ENCODE peak calls at places on chromosome 22, in six cellular contexts. One of them, this sample, is unnamed.

GRCh38 chr22:43945632-43946390 is 9.4 kb upstream of the SAMM50 start:
- DNase-seq in left lung: peak; percentile 57
- DNase-seq in Panc1: no peak
- DNase-seq in AG10803: peak; percentile 65
- DNase-seq in K562: peak; percentile 71
- DNase-seq in Peyer's patch: peak; percentile 78
- DNase-seq in this sample: no peak

GRCh38 chr22:39593061-39593930 is 22.7 kb downstream of the CACNA1I start:
- DNase-seq in Peyer's patch: no peak
- DNase-seq in K562: no peak
- DNase-seq in Panc1: no peak
- DNase-seq in AG10803: peak; percentile 14
- DNase-seq in left lung: no peak
- DNase-seq in this sample: no peak

GRCh38 chr22:41589601-41590365 is at the start of gene PMM1:
- DNase-seq in K562: peak; percentile 98
- DNase-seq in Panc1: peak; percentile 93
- DNase-seq in left lung: peak; percentile 100
- DNase-seq in AG10803: peak; percentile 100
- DNase-seq in Peyer's patch: peak; percentile 100
- DNase-seq in this sample: peak; percentile 100

GRCh38 chr22:39177791-39178190 is 25.3 kb upstream of the CBX7 start:
- DNase-seq in Panc1: no peak
- DNase-seq in K562: no peak
- DNase-seq in AG10803: no peak
- DNase-seq in Peyer's patch: no peak
- DNase-seq in left lung: no peak
- DNase-seq in this sample: peak; percentile 77

GRCh38 chr22:36546092-36546804 is 17.3 kb upstream of the EIF3D start:
- DNase-seq in left lung: no peak
- DNase-seq in AG10803: peak; percentile 42
- DNase-seq in Panc1: no peak
- DNase-seq in Peyer's patch: no peak
- DNase-seq in K562: peak; percentile 80
- DNase-seq in this sample: no peak

GRCh38 chr22:47112566-47112965 is 350.1 kb downstream of the TBC1D22A start:
- DNase-seq in K562: no peak
- DNase-seq in left lung: no peak
- DNase-seq in AG10803: no peak
- DNase-seq in Panc1: no peak
- DNase-seq in Peyer's patch: peak; percentile 34
- DNase-seq in this sample: no peak

GRCh38 chr22:27492566-27493201 is 308.9 kb downstream of the MN1 start:
- DNase-seq in AG10803: no peak
- DNase-seq in Peyer's patch: no peak
- DNase-seq in Panc1: no peak
- DNase-seq in K562: no peak
- DNase-seq in left lung: no peak
- DNase-seq in this sample: no peak

GRCh38 chr22:21868651-21869050 is 1.2 kb upstream of the MAPK1 start:
- DNase-seq in Peyer's patch: no peak
- DNase-seq in left lung: no peak
- DNase-seq in AG10803: no peak
- DNase-seq in K562: peak; percentile 60
- DNase-seq in Panc1: no peak
- DNase-seq in this sample: peak; percentile 4

GRCh38 chr22:20571531-20572007 is 64.2 kb downstream of the MED15 start:
- DNase-seq in AG10803: peak; percentile 51
- DNase-seq in Peyer's patch: no peak
- DNase-seq in left lung: no peak
- DNase-seq in Panc1: peak; percentile 13
- DNase-seq in K562: peak; percentile 96
- DNase-seq in this sample: no peak

GRCh38 chr22:50342651-50343540 is at the start of gene PPP6R2:
- DNase-seq in K562: peak; percentile 84
- DNase-seq in left lung: peak; percentile 82
- DNase-seq in AG10803: peak; percentile 58
- DNase-seq in Panc1: no peak
- DNase-seq in Peyer's patch: peak; percentile 91
- DNase-seq in this sample: peak; percentile 95

GRCh38 chr22:46781291-46781690 is 18.8 kb downstream of the TBC1D22A start:
- DNase-seq in Peyer's patch: no peak
- DNase-seq in K562: no peak
- DNase-seq in AG10803: no peak
- DNase-seq in Panc1: no peak
- DNase-seq in left lung: no peak
- DNase-seq in this sample: no peak

GRCh38 chr22:17559188-17559587 is 4.1 kb upstream of the SLC25A18 start:
- DNase-seq in left lung: no peak
- DNase-seq in AG10803: no peak
- DNase-seq in Peyer's patch: no peak
- DNase-seq in Panc1: no peak
- DNase-seq in K562: no peak
- DNase-seq in this sample: no peak

GRCh38 chr22:17565986-17566687 is 2.8 kb downstream of the SLC25A18 start:
- DNase-seq in Panc1: no peak
- DNase-seq in K562: no peak
- DNase-seq in left lung: no peak
- DNase-seq in Peyer's patch: no peak
- DNase-seq in AG10803: no peak
- DNase-seq in this sample: no peak

GRCh38 chr22:17563936-17564391 is 666 bp downstream of the SLC25A18 start:
- DNase-seq in K562: no peak
- DNase-seq in AG10803: peak; percentile 77
- DNase-seq in Panc1: no peak
- DNase-seq in Peyer's patch: no peak
- DNase-seq in left lung: no peak
- DNase-seq in this sample: no peak

GRCh38 chr22:17566776-17567175 is 3.5 kb downstream of the SLC25A18 start:
- DNase-seq in Peyer's patch: no peak
- DNase-seq in left lung: no peak
- DNase-seq in K562: no peak
- DNase-seq in Panc1: no peak
- DNase-seq in AG10803: no peak
- DNase-seq in this sample: no peak

GRCh38 chr22:17562906-17563870 is at the start of gene SLC25A18:
- DNase-seq in Peyer's patch: no peak
- DNase-seq in Panc1: no peak
- DNase-seq in left lung: no peak
- DNase-seq in K562: peak; percentile 37
- DNase-seq in AG10803: peak; percentile 29
- DNase-seq in this sample: no peak
- TF ChIP-seq CTCF in Peyer's patch: no peak
- TF ChIP-seq CTCF in Panc1: no peak
- TF ChIP-seq CTCF in left lung: no peak
- TF ChIP-seq CTCF in K562: peak; percentile 11
- TF ChIP-seq CTCF in AG10803: peak; percentile 24
- TF ChIP-seq CTCF in this sample: no peak

GRCh38 chr22:48663297-48663696 is 1164.4 kb downstream of the BRD1 start:
- DNase-seq in K562: peak; percentile 20
- DNase-seq in Panc1: no peak
- DNase-seq in AG10803: no peak
- DNase-seq in Peyer's patch: no peak
- DNase-seq in left lung: no peak
- DNase-seq in this sample: no peak
- TF ChIP-seq CTCF in K562: peak; percentile 20
- TF ChIP-seq CTCF in Panc1: peak; percentile 73
- TF ChIP-seq CTCF in AG10803: peak; percentile 44
- TF ChIP-seq CTCF in Peyer's patch: no peak
- TF ChIP-seq CTCF in left lung: no peak
- TF ChIP-seq CTCF in this sample: peak; percentile 49

GRCh38 chr22:29727248-29727551 is 7.4 kb downstream of the CABP7 start:
- DNase-seq in left lung: no peak
- DNase-seq in Peyer's patch: no peak
- DNase-seq in AG10803: peak; percentile 21
- DNase-seq in K562: peak; percentile 75
- DNase-seq in Panc1: no peak
- DNase-seq in this sample: no peak
- TF ChIP-seq CTCF in left lung: peak; percentile 16
- TF ChIP-seq CTCF in Peyer's patch: no peak
- TF ChIP-seq CTCF in AG10803: peak; percentile 43
- TF ChIP-seq CTCF in K562: peak; percentile 50
- TF ChIP-seq CTCF in Panc1: no peak
- TF ChIP-seq CTCF in this sample: peak; percentile 51

GRCh38 chr22:25896098-25896497 is 154.1 kb downstream of the MYO18B start:
- DNase-seq in Peyer's patch: no peak
- DNase-seq in AG10803: no peak
- DNase-seq in left lung: no peak
- DNase-seq in K562: no peak
- DNase-seq in Panc1: no peak
- DNase-seq in this sample: no peak
- TF ChIP-seq CTCF in Peyer's patch: no peak
- TF ChIP-seq CTCF in AG10803: no peak
- TF ChIP-seq CTCF in left lung: no peak
- TF ChIP-seq CTCF in K562: no peak
- TF ChIP-seq CTCF in Panc1: peak; percentile 15
- TF ChIP-seq CTCF in this sample: no peak

DNA sequence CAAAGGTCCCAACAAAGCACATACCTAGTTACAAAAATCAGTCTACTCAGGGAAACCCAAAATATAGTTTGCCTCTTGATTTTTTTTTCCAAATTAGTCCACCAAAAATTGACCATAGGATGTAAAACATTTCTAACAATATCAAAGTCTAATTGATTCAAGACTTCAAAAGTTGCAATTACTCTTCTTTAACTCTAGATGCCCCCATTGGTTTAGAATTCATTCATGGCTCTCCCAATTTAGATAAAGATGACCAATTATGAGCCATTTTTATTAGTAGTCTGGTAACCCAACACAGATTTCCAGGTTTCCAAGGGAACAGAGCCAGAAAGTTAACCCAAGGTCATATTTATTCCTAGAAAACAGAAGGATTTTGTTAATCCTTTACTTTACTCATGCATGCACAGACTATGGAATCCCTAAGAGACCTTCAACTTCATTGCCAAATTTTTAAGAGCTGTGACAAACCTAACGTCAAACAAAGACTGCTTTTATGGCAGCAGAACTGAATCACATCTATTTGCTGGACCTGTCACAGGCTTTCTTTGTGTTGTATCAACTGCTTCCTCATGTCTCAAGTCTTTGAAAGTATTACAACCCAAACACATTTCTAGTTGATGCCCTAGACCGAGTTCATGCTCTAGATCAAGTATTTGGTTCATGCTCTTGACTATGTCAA is 55.3 kb downstream of the C22orf42 start:
- DNase-seq in AG10803: peak; percentile 5
- DNase-seq in K562: no peak
- DNase-seq in Panc1: no peak
- DNase-seq in Peyer's patch: no peak
- DNase-seq in left lung: no peak
- DNase-seq in this sample: no peak
- TF ChIP-seq CTCF in AG10803: peak; percentile 45
- TF ChIP-seq CTCF in K562: peak; percentile 53
- TF ChIP-seq CTCF in Panc1: peak; percentile 35
- TF ChIP-seq CTCF in Peyer's patch: no peak
- TF ChIP-seq CTCF in left lung: no peak
- TF ChIP-seq CTCF in this sample: peak; percentile 33

DNA sequence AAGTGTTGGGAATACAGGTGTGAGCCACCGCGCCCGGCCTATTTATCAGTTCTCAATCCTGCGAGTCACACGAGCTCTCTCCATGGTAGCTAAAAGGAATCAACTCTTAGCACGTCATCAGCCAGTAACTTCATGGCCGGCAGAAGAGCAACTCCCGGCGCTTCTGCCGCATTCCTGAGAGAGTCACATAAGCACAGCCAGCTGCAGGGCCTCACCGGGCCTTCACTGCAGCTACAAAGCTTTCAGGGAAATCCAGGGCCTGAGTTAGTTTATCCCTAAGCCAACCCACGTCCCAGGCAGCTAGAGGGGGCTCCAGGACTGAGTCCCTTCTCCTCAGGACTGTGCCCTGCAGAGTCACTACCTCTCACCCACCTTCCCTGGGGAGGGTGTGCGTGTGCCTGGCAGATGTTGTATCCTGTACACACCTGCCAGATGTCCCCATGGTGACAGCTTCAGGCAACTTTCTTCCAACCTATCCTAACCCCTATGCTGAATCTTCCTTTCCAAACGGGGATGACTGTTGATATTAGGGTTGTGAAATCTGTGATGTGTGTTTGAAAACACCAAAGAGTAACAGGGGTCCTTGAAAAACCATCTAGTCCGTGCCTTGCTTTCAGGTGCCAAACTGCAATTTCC is 45.9 kb upstream of the ARFGAP3 start:
- DNase-seq in K562: no peak
- DNase-seq in Panc1: no peak
- DNase-seq in left lung: no peak
- DNase-seq in Peyer's patch: no peak
- DNase-seq in AG10803: peak; percentile 31
- DNase-seq in this sample: no peak
- TF ChIP-seq CTCF in K562: peak; percentile 8
- TF ChIP-seq CTCF in Panc1: no peak
- TF ChIP-seq CTCF in left lung: no peak
- TF ChIP-seq CTCF in Peyer's patch: no peak
- TF ChIP-seq CTCF in AG10803: no peak
- TF ChIP-seq CTCF in this sample: no peak

GRCh38 chr22:38106814-38107578 is 3.5 kb downstream of the BAIAP2L2 start:
- DNase-seq in Panc1: no peak
- DNase-seq in Peyer's patch: no peak
- DNase-seq in left lung: no peak
- DNase-seq in AG10803: no peak
- DNase-seq in K562: no peak
- DNase-seq in this sample: no peak
- TF ChIP-seq CTCF in Panc1: no peak
- TF ChIP-seq CTCF in Peyer's patch: no peak
- TF ChIP-seq CTCF in left lung: no peak
- TF ChIP-seq CTCF in AG10803: no peak
- TF ChIP-seq CTCF in K562: no peak
- TF ChIP-seq CTCF in this sample: no peak

GRCh38 chr22:23168381-23169031 is 11.8 kb upstream of the BCR start:
- DNase-seq in left lung: no peak
- DNase-seq in AG10803: no peak
- DNase-seq in K562: no peak
- DNase-seq in Panc1: no peak
- DNase-seq in Peyer's patch: no peak
- DNase-seq in this sample: no peak
- TF ChIP-seq CTCF in left lung: no peak
- TF ChIP-seq CTCF in AG10803: no peak
- TF ChIP-seq CTCF in K562: no peak
- TF ChIP-seq CTCF in Panc1: no peak
- TF ChIP-seq CTCF in Peyer's patch: no peak
- TF ChIP-seq CTCF in this sample: no peak